ENCODE peak calls at places on chromosomes 16 and 17, in six cellular contexts. Z, X, D, J, R and E are unnamed samples.

GRCh38 chr16:23294260-23294659 is 7.8 kb upstream of the SCNN1B start:
- DNase-seq in Z (no peak), X (no peak), D (no peak), J (no peak), R (no peak), E (no peak)

GRCh38 chr17:50763716-50764450 is 3.4 kb downstream of the ANKRD40CL start:
- DNase-seq in Z (no peak), X (no peak), D (no peak), J (no peak), R (no peak), E (no peak)

GRCh38 chr17:43994272-43995149 is 9.9 kb upstream of the NAGS start:
- DNase-seq in Z (peak; percentile 86), X (peak; percentile 44), D (peak; percentile 75), J (peak; percentile 71), R (no peak), E (peak; percentile 63)

GRCh38 chr17:44063704-44064639 is 2.5 kb downstream of the LSM12 start:
- DNase-seq in Z (no peak), X (no peak), D (no peak), J (no peak), R (no peak), E (no peak)

GRCh38 chr16:20899503-20900298 is 457 bp downstream of the DCUN1D3 start:
- DNase-seq in Z (no peak), X (no peak), D (peak; percentile 47), J (peak; percentile 36), R (no peak), E (no peak)

GRCh38 chr16:17206712-17207111 is 264.0 kb downstream of the XYLT1 start:
- DNase-seq in Z (no peak), X (no peak), D (no peak), J (no peak), R (no peak), E (no peak)

GRCh38 chr16:50096791-50097190 is 31.0 kb downstream of the HEATR3 start:
- DNase-seq in Z (no peak), X (no peak), D (no peak), J (no peak), R (no peak), E (no peak)

GRCh38 chr17:40472733-40473452 is 28.5 kb downstream of the TNS4 start:
- DNase-seq in Z (no peak), X (no peak), D (no peak), J (peak; percentile 89), R (no peak), E (no peak)

GRCh38 chr16:79071424-79071823 is 529.1 kb downstream of the MAF start:
- DNase-seq in Z (no peak), X (no peak), D (no peak), J (no peak), R (no peak), E (peak; percentile 64)

GRCh38 chr16:31875112-31875803 is 1.7 kb downstream of the ZNF267 start:
- DNase-seq in Z (no peak), X (no peak), D (no peak), J (no peak), R (no peak), E (no peak)

GRCh38 chr17:38750312-38751121 is 2.0 kb upstream of the PSMB3 start:
- DNase-seq in Z (peak; percentile 75), X (no peak), D (peak; percentile 46), J (peak; percentile 55), R (no peak), E (no peak)

GRCh38 chr16:8944113-8944765 is 19.5 kb downstream of the USP7 start:
- DNase-seq in Z (no peak), X (no peak), D (no peak), J (no peak), R (no peak), E (no peak)
- H3K4me1 ChIP-seq in Z (peaks cover 23% of the 10 kb centered on the region), X (peaks cover 86% of the 10 kb centered on the region), D (peaks cover 19% of the 10 kb centered on the region), J (peaks cover 5% of the 10 kb centered on the region), R (peaks cover 10% of the 10 kb centered on the region), E (peaks cover 22% of the 10 kb centered on the region)

GRCh38 chr17:2061441-2061797 is 6.5 kb downstream of the HIC1 start:
- DNase-seq in Z (no peak), X (no peak), D (no peak), J (no peak), R (no peak), E (peak; percentile 33)

GRCh38 chr17:2062571-2063183 is 7.8 kb downstream of the HIC1 start:
- DNase-seq in Z (no peak), X (no peak), D (no peak), J (no peak), R (no peak), E (peak; percentile 55)

GRCh38 chr17:2059125-2059836 is 4.4 kb downstream of the HIC1 start:
- DNase-seq in Z (no peak), X (no peak), D (no peak), J (no peak), R (no peak), E (no peak)

GRCh38 chr17:2059837-2060658 is 5.1 kb downstream of the HIC1 start:
- DNase-seq in Z (no peak), X (no peak), D (no peak), J (no peak), R (no peak), E (no peak)

GRCh38 chr17:2060681-2061440 is 6.0 kb downstream of the HIC1 start:
- DNase-seq in Z (no peak), X (no peak), D (no peak), J (no peak), R (no peak), E (peak; percentile 60)
- H3K4me1 ChIP-seq in Z (peaks cover 7% of the 10 kb centered on the region), X (peaks cover 28% of the 10 kb centered on the region), D (no peaks in the 10 kb centered on the region), J (no peaks in the 10 kb centered on the region), R (peaks cover 11% of the 10 kb centered on the region), E (peaks cover 19% of the 10 kb centered on the region)

DNA sequence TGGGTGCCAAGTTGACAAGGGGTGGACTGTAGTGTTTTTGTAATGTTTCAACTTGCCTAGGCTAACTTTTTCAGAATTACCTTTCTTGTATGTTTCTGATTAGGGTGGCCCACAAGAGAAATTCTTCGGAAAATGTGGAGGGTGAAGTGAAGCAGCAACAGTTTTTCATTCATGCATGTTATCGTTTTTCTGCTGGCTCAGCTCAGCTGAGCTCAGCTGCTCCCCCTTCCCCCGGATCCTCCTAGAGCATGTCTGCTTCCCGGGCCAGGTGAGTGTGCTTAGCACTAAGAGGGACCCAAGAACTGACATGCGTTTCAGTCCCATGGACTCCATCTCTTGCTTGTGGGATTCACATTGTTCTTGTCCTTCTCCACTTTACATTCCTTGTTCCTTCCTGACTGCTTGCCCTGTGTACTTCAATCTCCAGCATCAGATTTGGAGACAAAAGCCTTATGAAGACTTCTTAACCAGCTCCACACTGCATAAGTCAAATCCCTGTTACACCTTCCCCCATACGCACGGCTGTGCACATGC is 33.6 kb downstream of the SCPEP1 start:
- DNase-seq in Z (no peak), X (no peak), D (no peak), J (no peak), R (no peak), E (no peak)
- H3K4me1 ChIP-seq in Z (peaks cover 12% of the 10 kb centered on the region), X (no peaks in the 10 kb centered on the region), D (no peaks in the 10 kb centered on the region), J (peaks cover 6% of the 10 kb centered on the region), R (peaks cover 5% of the 10 kb centered on the region), E (peaks cover 2% of the 10 kb centered on the region)

DNA sequence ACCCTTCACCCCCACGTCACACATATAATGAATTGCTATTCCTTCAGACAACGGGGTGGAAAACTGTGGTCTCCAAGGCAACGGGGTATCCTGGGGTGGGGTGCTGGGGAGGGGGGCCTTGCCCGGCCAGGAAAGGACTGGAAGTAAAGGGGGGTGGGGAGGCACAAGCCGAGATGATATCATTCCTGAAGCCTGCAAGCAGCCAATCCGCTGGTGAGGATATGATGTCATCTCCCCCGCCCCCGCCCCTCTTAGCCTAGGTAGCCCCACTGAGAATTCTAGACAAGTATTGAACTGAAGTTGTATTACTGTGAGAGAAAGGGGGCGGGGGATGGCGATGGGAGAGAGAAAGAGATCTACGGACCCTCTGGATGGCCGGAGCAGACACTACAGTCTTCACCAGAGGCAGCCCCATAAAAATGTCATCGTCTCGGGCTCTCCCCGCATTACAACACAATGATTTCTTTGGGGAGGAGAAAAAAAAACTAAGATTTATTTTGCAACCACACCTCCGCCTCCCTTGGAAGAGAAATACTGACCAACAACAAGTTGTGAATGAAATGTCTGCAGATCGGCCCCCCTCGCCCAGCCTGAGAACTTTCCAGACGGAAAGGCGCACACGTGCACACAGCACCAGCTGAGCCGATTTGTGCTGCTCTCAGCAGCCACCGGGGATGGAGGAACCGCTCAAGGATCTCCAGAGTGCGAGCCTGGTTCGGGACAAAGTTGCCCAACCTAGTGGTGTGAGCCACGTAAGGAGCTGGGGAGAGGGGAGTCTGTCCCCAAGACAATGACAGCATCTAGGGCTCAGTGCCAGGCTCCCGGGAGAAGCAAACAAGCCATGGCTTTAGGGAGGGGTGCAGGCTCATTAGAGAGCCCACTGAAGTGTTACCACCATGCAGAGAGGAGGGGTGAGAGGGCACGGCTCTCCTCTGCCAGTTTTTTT is 222.0 kb downstream of the SOX9 start:
- DNase-seq in Z (no peak), X (peak; percentile 10), D (no peak), J (no peak), R (no peak), E (no peak)
- H3K4me1 ChIP-seq in Z (peaks cover 5% of the 10 kb centered on the region), X (no peaks in the 10 kb centered on the region), D (peaks cover 7% of the 10 kb centered on the region), J (peaks cover 20% of the 10 kb centered on the region), R (peaks cover 2% of the 10 kb centered on the region), E (no peaks in the 10 kb centered on the region)

DNA sequence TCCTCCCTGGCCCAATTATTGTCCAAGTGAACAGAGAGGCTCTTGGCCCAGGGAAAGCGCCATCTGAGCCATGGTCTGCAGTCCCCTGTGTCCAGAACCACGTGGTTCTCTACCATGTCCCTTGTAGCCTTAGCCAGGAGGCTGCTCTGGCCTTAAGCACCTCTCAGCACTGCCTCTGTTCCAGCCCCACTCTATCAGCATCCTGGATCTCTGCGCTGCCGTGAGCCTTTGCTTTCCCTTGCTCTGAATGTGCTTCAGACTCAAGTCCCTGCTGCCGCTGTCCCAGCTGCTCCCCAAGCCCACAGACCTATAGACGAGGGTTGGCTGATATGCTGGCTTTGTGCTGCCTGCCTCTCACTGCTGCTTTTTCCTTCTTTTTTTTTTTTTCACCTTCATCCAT is 33.9 kb downstream of the CYB561 start:
- DNase-seq in Z (no peak), X (no peak), D (no peak), J (no peak), R (no peak), E (no peak)
- H3K4me1 ChIP-seq in Z (no peaks in the 10 kb centered on the region), X (no peaks in the 10 kb centered on the region), D (no peaks in the 10 kb centered on the region), J (no peaks in the 10 kb centered on the region), R (no peaks in the 10 kb centered on the region), E (no peaks in the 10 kb centered on the region)

GRCh38 chr17:21027031-21027430 is 15.8 kb downstream of the USP22 start:
- DNase-seq in Z (no peak), X (no peak), D (no peak), J (no peak), R (no peak), E (no peak)

GRCh38 chr17:21030375-21030774 is 12.4 kb downstream of the USP22 start:
- DNase-seq in Z (no peak), X (no peak), D (no peak), J (no peak), R (no peak), E (no peak)

GRCh38 chr17:21029515-21029914 is 13.3 kb downstream of the USP22 start:
- DNase-seq in Z (no peak), X (no peak), D (no peak), J (no peak), R (no peak), E (no peak)

GRCh38 chr17:21029032-21029431 is 13.8 kb downstream of the USP22 start:
- DNase-seq in Z (no peak), X (peak; percentile 74), D (no peak), J (peak; percentile 30), R (no peak), E (peak; percentile 65)

GRCh38 chr17:21028192-21028591 is 14.6 kb downstream of the USP22 start:
- DNase-seq in Z (no peak), X (no peak), D (no peak), J (no peak), R (no peak), E (no peak)
- H3K4me1 ChIP-seq in Z (peaks cover 11% of the 10 kb centered on the region), X (peaks cover 74% of the 10 kb centered on the region), D (peaks cover 19% of the 10 kb centered on the region), J (peaks cover 42% of the 10 kb centered on the region), R (peaks cover 1% of the 10 kb centered on the region), E (peaks cover 19% of the 10 kb centered on the region)